ENCODE peak calls at places on chromosomes 2 and 18, in ten cellular contexts. G, Q, L, Y, W, V, Z, N, K and R are unnamed samples.

GRCh38 chr18:45566025-45566740 is 49.1 kb upstream of the SLC14A2 start:
- DNase-seq in V (no peak), Y (peak; percentile 97), K (no peak), L (no peak), G (peak; percentile 66), Q (peak; percentile 98), N (no peak), Z (peak; percentile 72), W (no peak), R (peak; percentile 87)

GRCh38 chr18:57086163-57086562 is 60.7 kb upstream of the BOD1L2 start:
- DNase-seq in L (no peak), Y (no peak), Z (no peak), G (no peak), K (no peak), W (no peak), N (no peak), V (no peak), Q (no peak), R (no peak)

GRCh38 chr2:238141541-238142318 is 3.3 kb downstream of the KLHL30 start:
- DNase-seq in Q (no peak), Y (no peak), G (peak; percentile 47), V (no peak), Z (no peak), K (no peak), L (no peak), W (no peak), N (no peak), R (peak; percentile 50)

GRCh38 chr18:74196220-74197119 is 48.1 kb downstream of the TIMM21 start:
- DNase-seq in V (peak; percentile 23), W (no peak), L (peak; percentile 51), G (no peak), K (peak; percentile 72), N (peak; percentile 65), Z (peak; percentile 87), Q (peak; percentile 80), Y (peak; percentile 36), R (peak; percentile 39)

GRCh38 chr2:178627401-178627800 is 147.1 kb downstream of the PLEKHA3 start:
- DNase-seq in Y (no peak), V (no peak), N (no peak), Q (no peak), L (no peak), G (no peak), K (no peak), Z (no peak), W (no peak), R (no peak)

GRCh38 chr2:97664636-97664970 is 759 bp upstream of the ACTR1B start:
- DNase-seq in V (no peak), L (no peak), N (no peak), Z (no peak), W (no peak), G (no peak), K (no peak), Q (no peak), Y (no peak), R (no peak)

GRCh38 chr2:110816404-110817365 is 84.3 kb downstream of the ACOXL start:
- DNase-seq in L (no peak), Y (peak; percentile 6), K (no peak), V (no peak), N (no peak), W (no peak), G (no peak), Z (peak; percentile 4), Q (no peak), R (no peak)

GRCh38 chr18:12857215-12857924 is 26.7 kb downstream of the PTPN2 start:
- DNase-seq in Z (no peak), Y (no peak), L (no peak), Q (no peak), W (no peak), N (peak; percentile 61), K (no peak), V (no peak), G (no peak), R (no peak)

GRCh38 chr2:112118148-112118547 is 20.0 kb upstream of the FBLN7 start:
- DNase-seq in V (no peak), N (no peak), Y (no peak), Z (peak; percentile 9), W (no peak), Q (no peak), G (no peak), L (no peak), K (no peak), R (no peak)

GRCh38 chr2:79944205-79944604 is 360.3 kb downstream of the LRRTM1 start:
- DNase-seq in L (no peak), V (no peak), K (no peak), Y (no peak), W (no peak), N (no peak), Z (no peak), Q (no peak), G (no peak), R (no peak)

GRCh38 chr2:3527886-3528785 is 8.8 kb upstream of the ADI1 start:
- DNase-seq in Z (no peak), Y (no peak), V (no peak), L (no peak), Q (no peak), N (no peak), G (no peak), K (no peak), W (no peak), R (no peak)

GRCh38 chr2:47654790-47655562 is 128.0 kb upstream of the MSH6 start:
- DNase-seq in K (peak; percentile 43), L (no peak), N (no peak), Q (no peak), G (no peak), V (no peak), Y (no peak), W (no peak), Z (no peak), R (no peak)

DNA sequence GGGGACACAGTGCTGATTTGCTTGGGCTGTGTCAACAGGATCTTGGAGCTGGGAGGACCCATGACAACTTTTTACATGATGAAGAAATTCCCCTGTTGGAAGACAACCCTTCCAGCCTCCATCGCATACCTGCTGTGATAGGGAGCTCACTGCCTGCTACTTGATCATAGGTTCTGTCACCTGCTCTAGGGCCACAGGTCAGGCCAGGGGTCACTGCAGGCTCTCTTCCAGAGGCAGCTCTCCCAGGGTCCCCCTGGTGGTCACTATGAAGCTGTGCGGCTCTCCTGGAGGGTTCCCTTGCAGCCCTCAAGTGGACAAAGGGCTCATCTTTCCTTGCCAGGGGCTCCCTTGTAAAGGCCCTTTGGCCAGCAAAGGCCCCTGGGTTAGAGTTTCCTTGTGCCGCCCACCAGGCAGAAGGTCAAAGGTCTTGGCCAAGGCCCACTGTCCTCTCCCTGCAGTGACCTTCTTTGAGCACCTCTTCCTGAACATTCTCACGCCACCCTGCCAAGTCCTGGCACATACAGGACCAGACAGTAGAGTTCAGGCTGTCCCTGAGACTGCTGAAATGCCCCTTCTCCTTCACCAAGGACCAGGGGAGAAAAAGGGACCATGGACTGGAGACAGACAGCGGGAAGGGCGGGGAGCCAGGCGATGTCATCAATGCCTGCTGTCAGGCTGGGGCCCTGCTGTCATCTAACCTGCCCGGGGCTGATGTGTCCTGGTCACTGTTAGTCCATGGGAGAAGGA is 345.1 kb downstream of the DYSF start:
- DNase-seq in K (peak; percentile 71), W (peak; percentile 32), Z (peak; percentile 59), G (no peak), V (peak; percentile 52), L (peak; percentile 36), N (peak; percentile 26), Y (peak; percentile 11), Q (peak; percentile 37), R (peak; percentile 18)
- TF ChIP-seq CTCF in K (peak; percentile 96), W (peak; percentile 85), Z (peak; percentile 97), G (peak; percentile 76), V (peak; percentile 73), L (peak; percentile 63), N (peak; percentile 57), Y (peak; percentile 72), Q (peak; percentile 90), R (peak; percentile 94)

GRCh38 chr2:74137651-74138050 is 10.1 kb downstream of the BOLA3 start:
- DNase-seq in L (no peak), K (no peak), Q (no peak), Y (no peak), V (no peak), W (no peak), Z (no peak), G (no peak), N (no peak), R (no peak)

GRCh38 chr2:74142340-74142739 is 5.4 kb downstream of the BOLA3 start:
- DNase-seq in G (no peak), K (no peak), Y (no peak), W (no peak), Q (no peak), V (no peak), N (no peak), Z (peak; percentile 9), L (no peak), R (no peak)

GRCh38 chr2:74138219-74138951 is 9.3 kb downstream of the BOLA3 start:
- DNase-seq in K (no peak), Z (no peak), L (no peak), Y (no peak), V (no peak), Q (no peak), N (no peak), G (no peak), W (no peak), R (no peak)

DNA sequence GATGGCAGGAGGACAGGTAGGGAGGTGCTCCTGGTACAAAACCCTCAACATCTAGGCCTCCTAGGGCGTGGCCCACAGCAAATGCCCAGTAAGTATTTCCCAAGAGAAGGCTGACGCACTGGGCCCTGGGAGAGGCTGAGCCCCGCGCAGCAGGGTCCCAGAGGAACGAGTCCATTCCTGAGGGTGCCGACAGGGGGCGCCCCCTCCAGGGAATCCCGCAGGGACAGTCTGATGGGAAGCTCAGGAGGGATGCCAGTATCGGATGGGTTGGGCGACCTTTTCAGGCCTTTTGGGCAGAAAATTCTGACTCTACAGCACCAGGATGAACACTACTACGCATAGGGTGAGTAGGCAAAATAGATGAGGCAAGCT is 8.8 kb downstream of the BOLA3 start:
- DNase-seq in Y (no peak), L (no peak), V (no peak), Z (no peak), Q (no peak), N (no peak), K (no peak), W (no peak), G (no peak), R (no peak)
- TF ChIP-seq CTCF in Y (no peak), L (no peak), V (peak; percentile 34), Z (peak; percentile 9), Q (no peak), N (no peak), K (peak; percentile 21), W (peak; percentile 27), G (peak; percentile 9), R (peak; percentile 55)

DNA sequence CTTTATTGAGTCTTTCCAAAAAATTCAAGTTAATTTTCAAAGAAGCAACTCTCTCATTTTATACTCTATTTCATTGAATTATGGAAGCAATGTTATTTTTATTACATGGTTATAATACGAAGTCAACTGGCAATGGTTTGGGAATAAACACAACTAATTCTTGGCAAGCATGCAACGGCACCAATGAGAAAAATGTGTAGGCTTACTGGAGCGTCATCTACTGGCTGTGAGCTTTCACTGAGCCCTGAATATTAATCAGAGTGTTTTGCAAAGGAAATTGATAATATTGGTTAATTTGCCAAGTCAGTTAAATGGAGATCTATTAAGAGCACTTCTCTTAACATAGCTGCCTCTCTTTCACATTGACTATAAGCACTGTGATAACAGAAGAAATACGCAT is 163.9 kb downstream of the IKZF2 start:
- DNase-seq in L (no peak), K (no peak), Q (peak; percentile 28), G (no peak), V (no peak), N (no peak), Z (no peak), Y (no peak), W (no peak), R (no peak)
- TF ChIP-seq CTCF in L (no peak), K (no peak), Q (peak; percentile 14), G (no peak), V (no peak), N (no peak), Z (no peak), Y (no peak), W (no peak), R (peak; percentile 44)

GRCh38 chr2:208783184-208783583 is 376.6 kb downstream of the PTH2R start:
- DNase-seq in N (no peak), V (no peak), Y (no peak), K (no peak), L (no peak), Q (no peak), W (no peak), G (no peak), Z (no peak), R (no peak)
- TF ChIP-seq CTCF in N (no peak), V (no peak), Y (no peak), K (no peak), L (no peak), Q (no peak), W (peak; percentile 14), G (no peak), Z (no peak), R (no peak)